ENCODE peak calls at places on chromosomes 13 and 19, in five cellular contexts. F is upper lobe of right lung; U is CD4-positive, alpha-beta memory T cell; R is thoracic aorta; Q is CD4-positive, CD25-positive, alpha-beta regulatory T cell. G is an unnamed sample. For H3K4me1, the result is how much of the 10 kb centered on the place peaks cover.

GRCh38 chr19:10517760-10518443 is 655 bp upstream of the S1PR5 start:
- DNase-seq in Q (no peak), R (no peak), F (no peak), U (peak), G (no peak)

GRCh38 chr19:15448778-15449619 is 757 bp downstream of the WIZ start:
- DNase-seq in Q (no peak), R (no peak), F (no peak), U (no peak), G (no peak)

GRCh38 chr19:34220472-34221063 is 33.8 kb upstream of the GARRE1 start:
- DNase-seq in R (peak), U (peak), Q (peak), F (no peak), G (peak)

GRCh38 chr19:900302-901111 is 7.2 kb downstream of the RNU6-9 start:
- DNase-seq in Q (no peak), U (peak), R (no peak), F (no peak), G (no peak)

GRCh38 chr19:4597975-4598671 is 38.6 kb upstream of the SEMA6B start:
- DNase-seq in Q (peak), U (peak), F (no peak), R (no peak), G (no peak)

GRCh38 chr19:29562299-29563297 is 36.8 kb downstream of the VSTM2B start:
- DNase-seq in F (no peak), R (no peak), U (no peak), Q (no peak), G (no peak)

GRCh38 chr19:41416194-41416674 is 10.9 kb downstream of the B3GNT8 start:
- DNase-seq in F (peak), U (no peak), R (no peak), Q (no peak), G (no peak)

GRCh38 chr19:5250127-5250659 is 90.4 kb downstream of the PTPRS start:
- DNase-seq in F (no peak), Q (no peak), U (no peak), R (peak), G (peak)

GRCh38 chr13:41008349-41008980 is 10.7 kb downstream of the ELF1 start:
- DNase-seq in R (no peak), Q (no peak), F (no peak), U (no peak), G (no peak)

GRCh38 chr19:40056505-40056904 is 474 bp upstream of the ZNF780B start:
- DNase-seq in Q (no peak), R (no peak), F (no peak), U (no peak), G (no peak)

GRCh38 chr19:40053491-40053890 is 2.5 kb downstream of the ZNF780B start:
- DNase-seq in U (no peak), F (no peak), R (no peak), Q (no peak), G (no peak)

GRCh38 chr19:40055049-40055448 is 982 bp downstream of the ZNF780B start:
- DNase-seq in R (no peak), F (no peak), U (no peak), Q (no peak), G (no peak)

GRCh38 chr19:40055832-40056504 is at the start of gene ZNF780B:
- DNase-seq in F (peak), Q (peak), U (peak), R (no peak), G (peak)

DNA sequence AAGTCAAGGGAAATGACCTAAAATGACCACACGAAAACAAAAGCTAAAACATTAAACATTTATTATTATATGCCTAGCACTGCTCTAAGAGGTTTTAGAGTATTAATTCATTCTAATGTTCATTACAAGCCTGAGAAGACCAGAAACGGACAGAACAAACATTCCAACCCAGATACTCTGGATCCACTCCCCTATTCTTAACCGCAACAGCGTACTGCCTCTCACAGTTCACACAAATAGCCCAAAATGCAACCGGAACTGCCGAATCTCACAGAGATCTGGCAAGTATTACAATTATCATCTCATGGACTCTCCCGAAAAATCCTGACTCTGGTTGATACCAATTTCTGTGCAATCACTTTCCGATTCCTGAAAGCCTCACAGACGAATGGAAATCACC is 1.4 kb downstream of the ZNF780B start:
- DNase-seq in F (no peak), Q (no peak), R (no peak), U (no peak), G (no peak)
- H3K4me1 ChIP-seq in F (under half), Q (under half), R (under half), U (under half), G (under half)

GRCh38 chr19:38047641-38048040 is 140.6 kb downstream of the SIPA1L3 start:
- DNase-seq in Q (no peak), R (no peak), U (no peak), F (no peak), G (no peak)
- H3K4me3 ChIP-seq in Q (peak), R (no peak), U (no peak), F (no peak), G (no peak)

GRCh38 chr19:44848805-44849457 is 2.8 kb downstream of the NECTIN2 start:
- DNase-seq in Q (no peak), F (no peak), U (no peak), R (no peak), G (no peak)

GRCh38 chr19:44846455-44847143 is 502 bp downstream of the NECTIN2 start:
- DNase-seq in Q (no peak), F (no peak), U (no peak), R (no peak), G (no peak)

GRCh38 chr19:44845612-44846454 is at the start of gene NECTIN2:
- DNase-seq in U (peak), F (peak), R (peak), Q (peak), G (peak)

GRCh38 chr19:44847144-44848035 is 1.3 kb downstream of the NECTIN2 start:
- DNase-seq in U (no peak), Q (no peak), R (no peak), F (peak), G (peak)

GRCh38 chr19:44848036-44848804 is 2.1 kb downstream of the NECTIN2 start:
- DNase-seq in F (no peak), U (no peak), Q (no peak), R (no peak), G (no peak)
- H3K4me1 ChIP-seq in F (under half), U (under half), Q (under half), R (under half), G (under half)

GRCh38 chr19:55486971-55487883 is 1.0 kb upstream of the SSC5D start:
- DNase-seq in R (no peak), F (no peak), U (no peak), Q (no peak), G (peak)
- H3K4me3 ChIP-seq in R (peak), F (no peak), U (no peak), Q (no peak), G (peak)

GRCh38 chr19:54207908-54208783 is 7.5 kb downstream of the RPS9 start:
- DNase-seq in F (peak), R (no peak), U (peak), Q (no peak), G (no peak)
- H3K4me1 ChIP-seq in F (half or more), R (under half), U (half or more), Q (half or more), G (under half)

GRCh38 chr19:56671613-56671994 is at the start of gene ZNF835:
- DNase-seq in Q (peak), U (peak), F (peak), R (peak), G (peak)
- H3K4me3 ChIP-seq in Q (peak), U (peak), F (peak), R (peak), G (peak)

GRCh38 chr13:46595136-46595917 is 42.4 kb downstream of the LRCH1 start:
- DNase-seq in U (no peak), Q (no peak), F (no peak), R (no peak), G (no peak)

GRCh38 chr13:46595918-46596315 is 42.9 kb downstream of the LRCH1 start:
- DNase-seq in U (no peak), R (no peak), Q (no peak), F (no peak), G (no peak)

GRCh38 chr13:46593403-46593802 is 40.4 kb downstream of the LRCH1 start:
- DNase-seq in Q (peak), R (no peak), F (no peak), U (peak), G (no peak)

GRCh38 chr13:46596501-46596900 is 43.5 kb downstream of the LRCH1 start:
- DNase-seq in U (no peak), F (no peak), Q (no peak), R (no peak), G (no peak)

DNA sequence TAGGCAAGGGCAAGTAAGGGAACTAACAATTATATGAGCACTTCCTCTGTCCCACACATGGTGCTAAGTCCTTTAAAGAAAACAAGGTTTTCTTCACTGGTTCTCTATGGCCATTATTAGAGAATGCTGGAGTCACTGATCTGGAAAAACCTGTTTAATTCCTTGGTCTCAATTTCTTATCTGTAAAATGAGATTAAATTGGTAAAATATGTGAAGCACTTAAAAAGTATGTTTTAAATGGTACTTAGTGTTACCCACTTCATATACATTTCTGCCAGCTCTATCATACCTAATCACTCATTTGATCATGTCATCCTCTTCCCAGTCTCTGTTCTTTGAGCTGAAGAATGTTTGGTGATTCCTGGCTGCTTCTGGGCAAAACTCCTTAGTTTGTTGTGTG is 39.4 kb downstream of the LRCH1 start:
- DNase-seq in U (no peak), R (no peak), F (no peak), Q (no peak), G (no peak)
- H3K4me1 ChIP-seq in U (under half), R (half or more), F (half or more), Q (under half), G (half or more)

G was measured in tibial artery.